ENCODE peak calls at places on chromosome 17, in nine cellular contexts. R, K, D, I, O, J, C, V and T are unnamed samples.
A peak's percentile ranks its signal among the peaks of the same experiment; 100 is the strongest.

GRCh38 chr17:288802-289356 is 63.7 kb downstream of the RPH3AL start:
- DNase-seq in C (no peak), K (no peak), D (no peak), J (no peak), I (no peak), O (no peak), R (no peak), V (no peak), T (no peak)

GRCh38 chr17:57091186-57091618 is 6.2 kb downstream of the AKAP1 start:
- DNase-seq in R (no peak), K (no peak), D (no peak), V (no peak), O (no peak), C (no peak), J (no peak), I (no peak), T (no peak)

GRCh38 chr17:929547-929946 is 50.0 kb downstream of the NXN start:
- DNase-seq in V (no peak), J (no peak), K (no peak), D (no peak), O (no peak), C (no peak), R (no peak), I (no peak), T (no peak)

GRCh38 chr17:69523252-69523861 is 108.9 kb downstream of the MAP2K6 start:
- DNase-seq in R (peak; percentile 58), K (peak; percentile 28), O (peak; percentile 44), J (peak; percentile 10), I (peak; percentile 67), V (peak; percentile 72), D (peak; percentile 85), C (peak; percentile 64), T (peak; percentile 74)

GRCh38 chr17:2214887-2215615 is 88.5 kb downstream of the SMG6 start:
- DNase-seq in C (peak; percentile 88), O (no peak), I (peak; percentile 93), J (no peak), D (no peak), R (peak; percentile 15), V (peak; percentile 77), K (no peak), T (peak; percentile 75)

GRCh38 chr17:1979182-1979980 is 45.8 kb downstream of the RTN4RL1 start:
- DNase-seq in V (no peak), K (no peak), D (no peak), I (no peak), R (peak; percentile 50), J (no peak), O (no peak), C (no peak), T (no peak)

GRCh38 chr17:43745541-43745940 is 13.1 kb downstream of the SOST start:
- DNase-seq in R (peak; percentile 52), D (no peak), C (no peak), V (no peak), J (no peak), K (no peak), I (no peak), O (no peak), T (peak; percentile 42)

GRCh38 chr17:18093616-18094408 is 6.1 kb downstream of the DRG2 start:
- DNase-seq in O (peak; percentile 56), C (peak; percentile 83), K (peak; percentile 27), J (no peak), D (peak; percentile 75), V (no peak), I (peak; percentile 91), R (peak; percentile 48), T (peak; percentile 89)

GRCh38 chr17:31568140-31568938 is 176.9 kb downstream of the RAB11FIP4 start:
- DNase-seq in K (no peak), C (no peak), I (no peak), O (no peak), R (no peak), D (no peak), V (no peak), J (no peak), T (peak; percentile 47)

GRCh38 chr17:46979023-46979870 is at the start of gene RPRML:
- DNase-seq in R (peak; percentile 77), J (peak; percentile 40), D (peak; percentile 64), K (no peak), C (no peak), O (peak; percentile 14), I (peak; percentile 22), V (peak; percentile 18), T (peak; percentile 47)

GRCh38 chr17:59620518-59621259 is 994 bp downstream of the CLTC start:
- DNase-seq in D (peak; percentile 50), V (peak; percentile 70), R (peak; percentile 40), O (peak; percentile 47), K (peak; percentile 16), I (peak; percentile 54), C (no peak), J (peak; percentile 40), T (peak; percentile 68)

GRCh38 chr17:17235212-17236174 is 1.5 kb downstream of the FLCN start:
- DNase-seq in O (peak; percentile 48), V (no peak), R (no peak), I (peak; percentile 49), D (no peak), K (no peak), J (peak; percentile 25), C (peak; percentile 44), T (peak; percentile 76)

GRCh38 chr17:5381542-5381941 is 37.9 kb downstream of the NUP88 start:
- DNase-seq in J (no peak), I (no peak), D (no peak), R (no peak), K (no peak), O (peak; percentile 28), C (peak; percentile 34), V (no peak), T (peak; percentile 70)

GRCh38 chr17:62614142-62614541 is 13.3 kb upstream of the MRC2 start:
- DNase-seq in O (no peak), C (peak; percentile 92), R (no peak), D (no peak), J (no peak), K (no peak), V (no peak), I (peak; percentile 69), T (peak; percentile 94)

GRCh38 chr17:57648720-57649119 is 96.4 kb downstream of the CCDC182 start:
- DNase-seq in O (no peak), J (no peak), I (no peak), D (no peak), K (no peak), V (no peak), C (no peak), R (no peak), T (no peak)

GRCh38 chr17:71757156-71757555 is 363.7 kb upstream of the SOX9 start:
- DNase-seq in R (no peak), C (no peak), D (no peak), K (no peak), O (no peak), I (no peak), J (no peak), V (no peak), T (peak; percentile 10)

GRCh38 chr17:30812218-30813177 is 12.0 kb downstream of the CRLF3 start:
- DNase-seq in O (peak; percentile 88), C (peak; percentile 37), I (no peak), K (no peak), J (no peak), V (no peak), R (no peak), D (no peak), T (peak; percentile 66)

GRCh38 chr17:14305785-14306496 is 5.1 kb downstream of the HS3ST3B1 start:
- DNase-seq in I (peak; percentile 40), C (no peak), D (no peak), K (no peak), J (no peak), R (no peak), O (no peak), V (no peak), T (peak; percentile 27)

GRCh38 chr17:14306602-14307001 is 5.7 kb downstream of the HS3ST3B1 start:
- DNase-seq in V (no peak), I (no peak), K (no peak), O (no peak), C (no peak), J (no peak), R (no peak), D (no peak), T (peak; percentile 26)

GRCh38 chr17:14308965-14309879 is 8.3 kb downstream of the HS3ST3B1 start:
- DNase-seq in J (no peak), C (peak; percentile 89), V (no peak), D (peak; percentile 98), O (peak; percentile 98), I (peak; percentile 90), R (peak; percentile 98), K (no peak), T (peak; percentile 96)

GRCh38 chr17:14308636-14308964 is 7.7 kb downstream of the HS3ST3B1 start:
- DNase-seq in O (no peak), I (peak; percentile 45), D (no peak), V (no peak), K (no peak), R (no peak), C (no peak), J (no peak), T (peak; percentile 26)

DNA sequence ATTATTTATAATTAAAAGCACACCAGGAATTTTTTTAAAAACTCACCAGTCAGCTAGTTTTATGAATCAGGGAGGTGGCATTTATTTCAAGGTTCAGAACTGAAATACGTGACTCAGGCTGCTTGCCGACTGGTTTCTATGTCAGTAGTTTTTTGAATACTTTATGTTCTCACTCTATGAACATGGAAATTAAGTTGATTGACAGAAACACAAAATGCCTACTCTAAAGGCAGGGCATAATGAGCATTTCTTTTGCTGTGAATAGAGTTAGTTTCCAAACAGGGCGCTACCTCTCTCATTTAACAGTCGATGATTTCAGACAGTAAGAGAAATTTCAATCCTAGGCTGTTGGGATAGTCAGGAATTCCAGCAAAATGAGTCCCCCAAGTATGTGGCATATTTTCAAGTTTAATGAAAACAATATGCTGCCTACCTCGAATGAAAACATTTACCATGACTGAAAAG is 6.7 kb downstream of the HS3ST3B1 start:
- DNase-seq in C (peak; percentile 83), J (no peak), O (peak; percentile 67), D (no peak), V (no peak), R (no peak), I (peak; percentile 65), K (no peak), T (peak; percentile 93)
- H3K4me2 ChIP-seq in C (peak overlapping the region; percentile 92), J (no peak overlapping the region), O (peak overlapping the region; percentile 69), D (peak overlapping the region; percentile 92), V (no peak overlapping the region), R (peak overlapping the region; percentile 37), I (peak overlapping the region; percentile 21), K (no peak overlapping the region), T (peak overlapping the region; percentile 98)

GRCh38 chr17:20925091-20925490 is 117.7 kb downstream of the USP22 start:
- DNase-seq in C (peak; percentile 60), O (peak; percentile 25), I (peak; percentile 42), K (no peak), D (no peak), R (no peak), V (no peak), J (no peak), T (peak; percentile 38)
- H3K27ac ChIP-seq in C (no peak overlapping the region), O (no peak overlapping the region), I (no peak overlapping the region), K (no peak overlapping the region), D (no peak overlapping the region), R (no peak overlapping the region), V (no peak overlapping the region), J (no peak overlapping the region), T (no peak overlapping the region)

GRCh38 chr17:78268960-78269892 is 37.8 kb downstream of the TMEM235 start:
- DNase-seq in V (no peak), I (peak; percentile 93), K (no peak), J (no peak), D (peak; percentile 79), C (peak; percentile 11), R (peak; percentile 43), O (no peak), T (no peak)
- H3K4me2 ChIP-seq in V (no peak overlapping the region), I (peak overlapping the region; percentile 35), K (no peak overlapping the region), J (no peak overlapping the region), D (peak overlapping the region; percentile 80), C (no peak overlapping the region), R (peak overlapping the region; percentile 54), O (no peak overlapping the region), T (no peak overlapping the region)

GRCh38 chr17:55672585-55673501 is 49.8 kb downstream of the TMEM100 start:
- DNase-seq in D (no peak), J (no peak), V (no peak), R (no peak), O (no peak), I (peak; percentile 58), K (no peak), C (no peak), T (peak; percentile 60)
- H3K27ac ChIP-seq in D (no peak overlapping the region), J (no peak overlapping the region), V (no peak overlapping the region), R (no peak overlapping the region), O (no peak overlapping the region), I (no peak overlapping the region), K (no peak overlapping the region), C (no peak overlapping the region), T (peak overlapping the region; percentile 61)